ENCODE peak calls at places on chromosomes 3 and 15, in five cellular contexts. One of them, this sample, is unnamed.

GRCh38 chr15:45030743-45031142 is 7.7 kb downstream of the SORD start:
- DNase-seq in GM03348: no peak
- DNase-seq in GM10248: no peak
- DNase-seq in D341Med: no peak
- DNase-seq in left cardiac atrium: no peak
- DNase-seq in this sample: no peak

GRCh38 chr3:11096266-11097135 is 57.8 kb upstream of the HRH1 start:
- DNase-seq in GM03348: peak
- DNase-seq in GM10248: peak
- DNase-seq in D341Med: peak
- DNase-seq in left cardiac atrium: peak
- DNase-seq in this sample: peak

GRCh38 chr15:66024998-66025397 is 155.7 kb downstream of the RAB11A start:
- DNase-seq in GM03348: no peak
- DNase-seq in GM10248: no peak
- DNase-seq in D341Med: no peak
- DNase-seq in left cardiac atrium: peak
- DNase-seq in this sample: peak

GRCh38 chr3:180250172-180250571 is 213.4 kb upstream of the PEX5L start:
- DNase-seq in GM03348: no peak
- DNase-seq in GM10248: no peak
- DNase-seq in D341Med: no peak
- DNase-seq in left cardiac atrium: no peak
- DNase-seq in this sample: no peak

GRCh38 chr3:184176377-184177330 is 2.0 kb downstream of the AP2M1 start:
- DNase-seq in GM03348: peak
- DNase-seq in GM10248: no peak
- DNase-seq in D341Med: peak
- DNase-seq in left cardiac atrium: peak
- DNase-seq in this sample: peak

GRCh38 chr3:197189633-197190032 is 108.8 kb downstream of the DLG1 start:
- DNase-seq in GM03348: no peak
- DNase-seq in GM10248: peak
- DNase-seq in D341Med: no peak
- DNase-seq in left cardiac atrium: no peak
- DNase-seq in this sample: no peak

GRCh38 chr3:177679568-177680441 is 482.5 kb upstream of the TBL1XR1 start:
- DNase-seq in GM03348: peak
- DNase-seq in GM10248: no peak
- DNase-seq in D341Med: no peak
- DNase-seq in left cardiac atrium: peak
- DNase-seq in this sample: no peak

GRCh38 chr15:25862469-25863066 is 559 bp downstream of the ATP10A start:
- DNase-seq in GM03348: peak
- DNase-seq in GM10248: no peak
- DNase-seq in D341Med: peak
- DNase-seq in left cardiac atrium: no peak
- DNase-seq in this sample: peak

GRCh38 chr15:100123611-100124010 is 218.2 kb downstream of the ADAMTS17 start:
- DNase-seq in GM03348: no peak
- DNase-seq in GM10248: no peak
- DNase-seq in D341Med: no peak
- DNase-seq in left cardiac atrium: no peak
- DNase-seq in this sample: no peak

This sample was measured in AG08395.